ENCODE peak calls at places on chromosomes 5 and 9, in seven cellular contexts. M, R, J, E, N, Z and Y are unnamed samples.

GRCh38 chr9:19162956-19163355 is 35.7 kb upstream of the PLIN2 start:
- DNase-seq in J (peak; percentile 67), N (no peak), E (no peak), Z (no peak), R (peak; percentile 67), M (no peak), Y (no peak)

GRCh38 chr9:108813951-108814601 is 41.7 kb downstream of the ACTL7B start:
- DNase-seq in E (no peak), N (no peak), M (no peak), R (peak; percentile 71), Z (no peak), J (no peak), Y (peak; percentile 27)

GRCh38 chr9:95218790-95219189 is 98.7 kb downstream of the FANCC start:
- DNase-seq in Z (no peak), E (no peak), J (no peak), M (no peak), R (no peak), N (no peak), Y (no peak)

GRCh38 chr9:33165263-33166151 is 1.6 kb downstream of the B4GALT1 start:
- DNase-seq in J (no peak), Z (no peak), E (no peak), N (peak; percentile 51), R (peak; percentile 72), M (peak; percentile 42), Y (no peak)

GRCh38 chr5:141567513-141568117 is 51.2 kb downstream of the DIAPH1 start:
- DNase-seq in R (no peak), J (no peak), N (peak; percentile 26), Z (no peak), E (no peak), M (no peak), Y (peak; percentile 42)

GRCh38 chr5:111830333-111830732 is 73.3 kb upstream of the NREP start:
- DNase-seq in N (no peak), Z (no peak), M (no peak), E (no peak), R (peak; percentile 94), J (no peak), Y (peak; percentile 57)

GRCh38 chr9:126327750-126328120 is 1.1 kb downstream of the MVB12B start:
- DNase-seq in E (no peak), J (no peak), N (no peak), Z (no peak), M (no peak), R (no peak), Y (no peak)

GRCh38 chr5:108451269-108451668 is 69.4 kb upstream of the FBXL17 start:
- DNase-seq in Z (no peak), E (no peak), M (no peak), R (no peak), N (no peak), J (no peak), Y (no peak)

GRCh38 chr5:14265574-14265973 is 122.4 kb downstream of the TRIO start:
- DNase-seq in Z (no peak), J (no peak), N (no peak), E (no peak), R (peak; percentile 76), M (no peak), Y (peak; percentile 94)

GRCh38 chr9:130918870-130919558 is 20.0 kb downstream of the FIBCD1 start:
- DNase-seq in N (no peak), M (no peak), J (no peak), R (no peak), Z (no peak), E (no peak), Y (no peak)

GRCh38 chr5:123549256-123549904 is 37.4 kb downstream of the CSNK1G3 start:
- DNase-seq in Z (no peak), M (no peak), J (no peak), E (no peak), R (no peak), N (peak; percentile 72), Y (no peak)

GRCh38 chr5:112165897-112166737 is 253.0 kb downstream of the EPB41L4A start:
- DNase-seq in M (no peak), N (no peak), Z (no peak), J (no peak), E (no peak), R (no peak), Y (no peak)

GRCh38 chr9:127913682-127914081 is 3.2 kb downstream of the ST6GALNAC4 start:
- DNase-seq in M (peak; percentile 29), Z (no peak), J (peak; percentile 45), R (no peak), N (no peak), E (no peak), Y (no peak)

GRCh38 chr9:87179556-87180340 is 232.4 kb upstream of the GAS1 start:
- DNase-seq in N (no peak), R (peak; percentile 86), J (no peak), M (no peak), E (no peak), Z (no peak), Y (no peak)

GRCh38 chr9:7117676-7118561 is 360.1 kb downstream of the KDM4C start:
- DNase-seq in R (peak; percentile 56), M (no peak), J (no peak), N (no peak), E (no peak), Z (no peak), Y (no peak)

GRCh38 chr9:121610638-121610953 is 40.8 kb upstream of the DAB2IP start:
- DNase-seq in M (no peak), E (no peak), N (no peak), Z (no peak), R (no peak), J (no peak), Y (no peak)

GRCh38 chr5:81045389-81045807 is 85.2 kb downstream of the RASGRF2 start:
- DNase-seq in M (no peak), N (no peak), J (no peak), E (no peak), Z (no peak), R (no peak), Y (no peak)

GRCh38 chr5:77972545-77973252 is 196.6 kb upstream of the TBCA start:
- DNase-seq in E (no peak), J (no peak), M (no peak), Z (no peak), N (peak; percentile 11), R (no peak), Y (no peak)

GRCh38 chr9:8855046-8855445 is 1055.5 kb upstream of the DMAC1 start:
- DNase-seq in M (no peak), E (no peak), N (no peak), Z (no peak), R (no peak), J (no peak), Y (no peak)

GRCh38 chr9:136543830-136544548 is 1.9 kb downstream of the NOTCH1 start:
- DNase-seq in Z (no peak), E (no peak), J (no peak), M (no peak), N (no peak), R (peak; percentile 70), Y (no peak)

GRCh38 chr5:15598294-15598902 is 98.4 kb downstream of the FBXL7 start:
- DNase-seq in Z (no peak), M (no peak), N (no peak), R (peak; percentile 4), E (no peak), J (no peak), Y (peak; percentile 18)

GRCh38 chr5:38613992-38614836 is 57.8 kb upstream of the LIFR start:
- DNase-seq in R (no peak), Z (no peak), J (no peak), E (no peak), M (no peak), N (no peak), Y (no peak)

GRCh38 chr9:83130541-83130940 is 67.6 kb upstream of the RASEF start:
- DNase-seq in N (no peak), J (no peak), E (no peak), M (no peak), Z (no peak), R (peak; percentile 93), Y (no peak)

GRCh38 chr5:149487672-149488071 is 63.6 kb downstream of the CSNK1A1 start:
- DNase-seq in R (no peak), M (no peak), N (no peak), E (no peak), J (no peak), Z (no peak), Y (no peak)
- H3K4me1 ChIP-seq in R (peaks cover 61% of the 10 kb centered on the region), M (peaks cover 11% of the 10 kb centered on the region), N (no peaks in the 10 kb centered on the region), E (peaks cover 33% of the 10 kb centered on the region), J (peaks cover 63% of the 10 kb centered on the region), Z (peaks cover 60% of the 10 kb centered on the region), Y (peaks cover 54% of the 10 kb centered on the region)

GRCh38 chr9:69585571-69585970 is 86.6 kb downstream of the APBA1 start:
- DNase-seq in Z (no peak), J (no peak), N (no peak), R (no peak), E (no peak), M (no peak), Y (no peak)
- H3K27me3 ChIP-seq in Z (no peaks in the 10 kb centered on the region), J (no peaks in the 10 kb centered on the region), N (no peaks in the 10 kb centered on the region), R (peaks cover 3% of the 10 kb centered on the region), E (no peaks in the 10 kb centered on the region), M (no peaks in the 10 kb centered on the region), Y (no peaks in the 10 kb centered on the region)

GRCh38 chr5:172420215-172420934 is 34.0 kb downstream of the SH3PXD2B start:
- DNase-seq in N (peak; percentile 0), E (peak; percentile 47), M (peak; percentile 80), J (peak; percentile 73), Z (no peak), R (peak; percentile 99), Y (no peak)

GRCh38 chr5:172415615-172416275 is 38.6 kb downstream of the SH3PXD2B start:
- DNase-seq in E (no peak), M (no peak), R (no peak), N (no peak), J (no peak), Z (no peak), Y (no peak)

GRCh38 chr5:172418847-172419810 is 35.2 kb downstream of the SH3PXD2B start:
- DNase-seq in M (no peak), N (no peak), Z (no peak), E (no peak), R (peak; percentile 40), J (peak; percentile 58), Y (no peak)

GRCh38 chr5:172417130-172417802 is 37.1 kb downstream of the SH3PXD2B start:
- DNase-seq in M (no peak), R (no peak), J (no peak), N (no peak), Z (no peak), E (no peak), Y (no peak)

GRCh38 chr5:172417983-172418630 is 36.2 kb downstream of the SH3PXD2B start:
- DNase-seq in R (peak; percentile 85), M (peak; percentile 96), J (peak; percentile 93), Z (peak; percentile 53), E (peak; percentile 82), N (no peak), Y (peak; percentile 44)
- H3K4me1 ChIP-seq in R (peaks cover 43% of the 10 kb centered on the region), M (peaks cover 47% of the 10 kb centered on the region), J (no peaks in the 10 kb centered on the region), Z (peaks cover 72% of the 10 kb centered on the region), E (peaks cover 51% of the 10 kb centered on the region), N (no peaks in the 10 kb centered on the region), Y (peaks cover 25% of the 10 kb centered on the region)

DNA sequence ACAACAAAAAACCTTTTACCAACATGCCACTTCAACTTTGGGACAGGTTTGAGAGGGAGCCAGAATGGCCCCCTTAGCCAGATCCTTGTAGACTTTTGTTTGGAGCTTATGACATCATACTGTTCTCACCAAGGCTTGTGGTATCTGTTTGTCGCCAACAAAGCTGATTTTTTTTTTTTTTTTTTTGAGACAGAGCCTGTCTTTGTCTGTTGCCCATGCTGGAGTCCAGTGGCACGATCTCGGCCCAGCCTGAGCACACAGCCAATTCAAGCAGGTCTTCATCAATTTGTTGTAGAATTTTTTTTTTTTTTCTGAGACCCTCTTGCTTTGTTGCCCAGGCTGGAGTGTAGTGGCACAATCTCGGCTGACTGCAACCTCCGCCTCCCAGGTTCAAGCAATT is 26.4 kb upstream of the NTNG2 start:
- DNase-seq in M (no peak), Z (no peak), R (no peak), N (no peak), J (no peak), E (no peak), Y (no peak)
- H3K27me3 ChIP-seq in M (no peaks in the 10 kb centered on the region), Z (peaks cover 100% of the 10 kb centered on the region), R (peaks cover 9% of the 10 kb centered on the region), N (no peaks in the 10 kb centered on the region), J (no peaks in the 10 kb centered on the region), E (no peaks in the 10 kb centered on the region), Y (peaks cover 37% of the 10 kb centered on the region)